ENCODE peak calls at places on chromosomes 16 and 17, in seven cellular contexts. One of them, this sample, is unnamed.

GRCh38 chr16:27230562-27230991 is 27.3 kb downstream of the KDM8 start:
- DNase-seq in hypothalamus: no peak
- DNase-seq in T-helper 2 cell: peak
- DNase-seq in NCI-H82: no peak
- DNase-seq in NCI-H1092: no peak
- DNase-seq in psoas muscle: no peak
- DNase-seq in cardiac fibroblast: no peak
- DNase-seq in this sample: no peak

GRCh38 chr17:35189291-35189690 is 4.9 kb downstream of the SLC35G3 start:
- DNase-seq in NCI-H82: no peak
- DNase-seq in hypothalamus: no peak
- DNase-seq in T-helper 2 cell: no peak
- DNase-seq in psoas muscle: no peak
- DNase-seq in cardiac fibroblast: peak
- DNase-seq in NCI-H1092: no peak
- DNase-seq in this sample: no peak

GRCh38 chr16:81729451-81729850 is 49.6 kb upstream of the PLCG2 start:
- DNase-seq in NCI-H82: no peak
- DNase-seq in T-helper 2 cell: no peak
- DNase-seq in hypothalamus: no peak
- DNase-seq in psoas muscle: no peak
- DNase-seq in cardiac fibroblast: no peak
- DNase-seq in NCI-H1092: peak
- DNase-seq in this sample: no peak

GRCh38 chr17:17387017-17387416 is 83.8 kb downstream of the NT5M start:
- DNase-seq in psoas muscle: peak
- DNase-seq in hypothalamus: no peak
- DNase-seq in cardiac fibroblast: no peak
- DNase-seq in NCI-H1092: no peak
- DNase-seq in T-helper 2 cell: no peak
- DNase-seq in NCI-H82: no peak
- DNase-seq in this sample: no peak

GRCh38 chr16:48592839-48593429 is 17.0 kb downstream of the N4BP1 start:
- DNase-seq in NCI-H1092: no peak
- DNase-seq in hypothalamus: no peak
- DNase-seq in psoas muscle: no peak
- DNase-seq in NCI-H82: peak
- DNase-seq in cardiac fibroblast: peak
- DNase-seq in T-helper 2 cell: no peak
- DNase-seq in this sample: no peak

GRCh38 chr16:47061204-47061603 is 82.5 kb downstream of the NETO2 start:
- DNase-seq in T-helper 2 cell: no peak
- DNase-seq in NCI-H1092: no peak
- DNase-seq in psoas muscle: no peak
- DNase-seq in NCI-H82: no peak
- DNase-seq in hypothalamus: no peak
- DNase-seq in cardiac fibroblast: no peak
- DNase-seq in this sample: no peak

GRCh38 chr17:2369551-2370210 is 31.2 kb downstream of the MNT start:
- DNase-seq in NCI-H82: peak
- DNase-seq in psoas muscle: no peak
- DNase-seq in NCI-H1092: no peak
- DNase-seq in T-helper 2 cell: no peak
- DNase-seq in cardiac fibroblast: no peak
- DNase-seq in hypothalamus: no peak
- DNase-seq in this sample: no peak

GRCh38 chr16:73265124-73265838 is 217.4 kb upstream of the ZFHX3 start:
- DNase-seq in NCI-H1092: no peak
- DNase-seq in T-helper 2 cell: no peak
- DNase-seq in NCI-H82: no peak
- DNase-seq in hypothalamus: no peak
- DNase-seq in cardiac fibroblast: no peak
- DNase-seq in psoas muscle: no peak
- DNase-seq in this sample: no peak

GRCh38 chr17:885971-886571 is 93.5 kb downstream of the NXN start:
- DNase-seq in NCI-H1092: peak
- DNase-seq in T-helper 2 cell: no peak
- DNase-seq in hypothalamus: no peak
- DNase-seq in cardiac fibroblast: no peak
- DNase-seq in NCI-H82: no peak
- DNase-seq in psoas muscle: peak
- DNase-seq in this sample: peak

GRCh38 chr17:74786411-74787097 is 10.4 kb upstream of the NAT9 start:
- DNase-seq in cardiac fibroblast: no peak
- DNase-seq in T-helper 2 cell: no peak
- DNase-seq in psoas muscle: no peak
- DNase-seq in hypothalamus: no peak
- DNase-seq in NCI-H1092: no peak
- DNase-seq in NCI-H82: no peak
- DNase-seq in this sample: no peak

GRCh38 chr17:74467221-74467951 is 952 bp downstream of the CD300A start:
- DNase-seq in psoas muscle: no peak
- DNase-seq in hypothalamus: no peak
- DNase-seq in NCI-H1092: no peak
- DNase-seq in NCI-H82: no peak
- DNase-seq in T-helper 2 cell: no peak
- DNase-seq in cardiac fibroblast: no peak
- DNase-seq in this sample: no peak

GRCh38 chr17:4980644-4981216 is 6.7 kb downstream of the CAMTA2 start:
- DNase-seq in NCI-H82: peak
- DNase-seq in T-helper 2 cell: no peak
- DNase-seq in hypothalamus: no peak
- DNase-seq in cardiac fibroblast: peak
- DNase-seq in psoas muscle: no peak
- DNase-seq in NCI-H1092: no peak
- DNase-seq in this sample: peak

GRCh38 chr17:80422981-80423380 is 8.0 kb downstream of the ENDOV start:
- DNase-seq in psoas muscle: peak
- DNase-seq in T-helper 2 cell: no peak
- DNase-seq in hypothalamus: no peak
- DNase-seq in NCI-H82: no peak
- DNase-seq in NCI-H1092: no peak
- DNase-seq in cardiac fibroblast: no peak
- DNase-seq in this sample: no peak

GRCh38 chr16:46743232-46743719 is 4.9 kb downstream of the MYLK3 start:
- DNase-seq in NCI-H82: peak
- DNase-seq in psoas muscle: no peak
- DNase-seq in T-helper 2 cell: no peak
- DNase-seq in NCI-H1092: no peak
- DNase-seq in hypothalamus: no peak
- DNase-seq in cardiac fibroblast: peak
- DNase-seq in this sample: no peak